ENCODE peak calls at places on chromosomes 13 and 19, in six cellular contexts. Z is SK-N-SH; B is CD4-positive, alpha-beta memory T cell; K is heart right ventricle; S is stomach; R is fibroblast of lung. Y is an unnamed sample. For H3K4me1, the result is how much of the 10 kb centered on the place peaks cover.

GRCh38 chr13:22848539-22849052 is 332.2 kb upstream of the SGCG start:
- DNase-seq in B (no peak), Z (peak), R (no peak), S (no peak), K (no peak), Y (no peak)

GRCh38 chr19:30391554-30392551 is 19.7 kb downstream of the ZNF536 start:
- DNase-seq in Z (no peak), K (no peak), R (peak), S (no peak), B (no peak), Y (no peak)

GRCh38 chr13:75073791-75074190 is 408.2 kb downstream of the TBC1D4 start:
- DNase-seq in R (no peak), B (no peak), S (no peak), Z (no peak), K (no peak), Y (no peak)

GRCh38 chr19:46913852-46914430 is 53.1 kb downstream of the ARHGAP35 start:
- DNase-seq in B (peak), K (no peak), Z (no peak), R (peak), S (no peak), Y (peak)

GRCh38 chr13:75415720-75416119 is 66.2 kb downstream of the TBC1D4 start:
- DNase-seq in S (no peak), Z (no peak), B (no peak), K (no peak), R (peak), Y (peak)

GRCh38 chr13:28355822-28356371 is 139.0 kb downstream of the FLT1 start:
- DNase-seq in K (no peak), Z (no peak), S (no peak), R (peak), B (no peak), Y (peak)

GRCh38 chr19:4780860-4781259 is 10.7 kb upstream of the FEM1A start:
- DNase-seq in R (no peak), Z (no peak), B (no peak), K (no peak), S (no peak), Y (no peak)

GRCh38 chr19:38061294-38061693 is 154.3 kb downstream of the SIPA1L3 start:
- DNase-seq in B (no peak), R (peak), Z (no peak), S (no peak), K (no peak), Y (peak)

GRCh38 chr19:33406521-33407139 is 33.1 kb downstream of the CEBPG start:
- DNase-seq in K (peak), B (peak), R (peak), S (peak), Z (peak), Y (peak)

GRCh38 chr19:39251081-39251480 is 2.4 kb upstream of the IFNL4 start:
- DNase-seq in K (no peak), S (no peak), Z (no peak), B (no peak), R (no peak), Y (no peak)

GRCh38 chr19:39257227-39257626 is 8.6 kb upstream of the IFNL4 start:
- DNase-seq in Z (no peak), B (no peak), K (no peak), R (no peak), S (no peak), Y (no peak)

GRCh38 chr19:39253374-39254149 is 4.9 kb upstream of the IFNL4 start:
- DNase-seq in Z (no peak), B (no peak), R (no peak), S (no peak), K (no peak), Y (peak)

GRCh38 chr19:39252458-39252857 is 3.8 kb upstream of the IFNL4 start:
- DNase-seq in K (no peak), B (no peak), S (no peak), R (no peak), Z (peak), Y (no peak)

GRCh38 chr19:39254539-39255345 is 6.1 kb upstream of the IFNL4 start:
- DNase-seq in K (no peak), R (no peak), Z (no peak), S (no peak), B (no peak), Y (peak)
- H3K4me1 ChIP-seq in K (under half), R (under half), Z (under half), S (under half), B (under half), Y (under half)

GRCh38 chr13:65584126-65584525 is 1646.0 kb downstream of the PCDH9 start:
- DNase-seq in R (no peak), S (no peak), B (no peak), Z (no peak), K (no peak), Y (no peak)
- H3K4me1 ChIP-seq in R (under half), S (under half), B (under half), Z (under half), K (under half), Y (under half)

GRCh38 chr13:41614671-41615519 is 157.5 kb downstream of the RGCC start:
- DNase-seq in B (no peak), R (peak), Z (no peak), K (no peak), S (no peak), Y (peak)

GRCh38 chr13:41613984-41614581 is 156.7 kb downstream of the RGCC start:
- DNase-seq in S (no peak), R (peak), B (no peak), Z (no peak), K (peak), Y (peak)

GRCh38 chr13:41613471-41613870 is 156.1 kb downstream of the RGCC start:
- DNase-seq in R (no peak), Z (no peak), B (no peak), S (no peak), K (no peak), Y (no peak)

GRCh38 chr13:41611385-41611784 is 154.0 kb downstream of the RGCC start:
- DNase-seq in R (no peak), S (no peak), Z (no peak), B (no peak), K (no peak), Y (no peak)

DNA sequence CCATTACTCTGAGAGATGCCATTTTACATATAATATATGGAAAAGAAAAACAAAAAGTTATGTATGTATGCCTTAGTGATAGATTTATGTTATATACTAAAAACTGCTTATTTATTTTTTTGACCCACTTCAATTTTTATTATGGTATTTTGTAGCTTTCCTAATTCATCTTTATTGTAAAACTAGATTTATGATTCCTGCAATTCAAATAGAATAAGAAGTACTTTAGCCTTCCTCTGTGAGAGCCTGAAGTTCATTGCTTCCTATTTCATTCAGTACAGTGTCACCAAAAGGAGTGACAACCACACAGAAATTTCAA is 158.1 kb downstream of the RGCC start:
- DNase-seq in B (no peak), S (no peak), K (no peak), Z (no peak), R (no peak), Y (no peak)
- H3K4me1 ChIP-seq in B (under half), S (under half), K (under half), Z (under half), R (under half), Y (under half)

GRCh38 chr19:45512881-45513483 is 5.7 kb downstream of the VASP start:
- DNase-seq in K (no peak), R (no peak), Z (no peak), B (no peak), S (no peak), Y (no peak)
- H3K4me1 ChIP-seq in K (half or more), R (under half), Z (under half), B (half or more), S (half or more), Y (under half)

GRCh38 chr13:99295488-99296252 is 11.5 kb downstream of the GPR183 start:
- DNase-seq in Z (no peak), B (no peak), K (no peak), S (no peak), R (no peak), Y (no peak)

GRCh38 chr13:99297330-99297729 is 9.9 kb downstream of the GPR183 start:
- DNase-seq in K (no peak), B (no peak), S (no peak), R (peak), Z (no peak), Y (no peak)

GRCh38 chr13:99299545-99300341 is 7.5 kb downstream of the GPR183 start:
- DNase-seq in R (no peak), Z (no peak), S (no peak), K (no peak), B (no peak), Y (no peak)

GRCh38 chr13:99296270-99296865 is 10.8 kb downstream of the GPR183 start:
- DNase-seq in S (no peak), R (peak), K (no peak), Z (no peak), B (peak), Y (no peak)

DNA sequence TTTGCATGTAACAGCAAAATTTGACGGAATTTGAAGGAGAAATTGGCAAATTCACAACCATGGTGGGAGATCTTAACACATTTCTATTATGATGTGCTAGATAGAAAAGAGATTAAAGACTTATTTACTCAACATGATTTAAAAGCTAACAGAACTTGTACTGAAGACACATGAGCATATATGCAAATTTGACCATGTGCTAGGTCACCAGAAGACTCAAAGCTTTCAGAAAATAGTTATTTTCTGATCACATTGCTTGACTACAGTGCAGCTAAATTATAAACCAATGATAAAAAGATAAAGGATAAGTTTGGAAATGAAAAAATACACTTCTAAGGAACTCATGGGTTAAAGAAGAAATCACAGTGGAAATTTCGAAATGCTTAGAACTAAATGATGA is 9.1 kb downstream of the GPR183 start:
- DNase-seq in S (no peak), R (no peak), K (no peak), Z (no peak), B (no peak), Y (no peak)
- H3K4me1 ChIP-seq in S (half or more), R (under half), K (under half), Z (under half), B (half or more), Y (under half)

DNA sequence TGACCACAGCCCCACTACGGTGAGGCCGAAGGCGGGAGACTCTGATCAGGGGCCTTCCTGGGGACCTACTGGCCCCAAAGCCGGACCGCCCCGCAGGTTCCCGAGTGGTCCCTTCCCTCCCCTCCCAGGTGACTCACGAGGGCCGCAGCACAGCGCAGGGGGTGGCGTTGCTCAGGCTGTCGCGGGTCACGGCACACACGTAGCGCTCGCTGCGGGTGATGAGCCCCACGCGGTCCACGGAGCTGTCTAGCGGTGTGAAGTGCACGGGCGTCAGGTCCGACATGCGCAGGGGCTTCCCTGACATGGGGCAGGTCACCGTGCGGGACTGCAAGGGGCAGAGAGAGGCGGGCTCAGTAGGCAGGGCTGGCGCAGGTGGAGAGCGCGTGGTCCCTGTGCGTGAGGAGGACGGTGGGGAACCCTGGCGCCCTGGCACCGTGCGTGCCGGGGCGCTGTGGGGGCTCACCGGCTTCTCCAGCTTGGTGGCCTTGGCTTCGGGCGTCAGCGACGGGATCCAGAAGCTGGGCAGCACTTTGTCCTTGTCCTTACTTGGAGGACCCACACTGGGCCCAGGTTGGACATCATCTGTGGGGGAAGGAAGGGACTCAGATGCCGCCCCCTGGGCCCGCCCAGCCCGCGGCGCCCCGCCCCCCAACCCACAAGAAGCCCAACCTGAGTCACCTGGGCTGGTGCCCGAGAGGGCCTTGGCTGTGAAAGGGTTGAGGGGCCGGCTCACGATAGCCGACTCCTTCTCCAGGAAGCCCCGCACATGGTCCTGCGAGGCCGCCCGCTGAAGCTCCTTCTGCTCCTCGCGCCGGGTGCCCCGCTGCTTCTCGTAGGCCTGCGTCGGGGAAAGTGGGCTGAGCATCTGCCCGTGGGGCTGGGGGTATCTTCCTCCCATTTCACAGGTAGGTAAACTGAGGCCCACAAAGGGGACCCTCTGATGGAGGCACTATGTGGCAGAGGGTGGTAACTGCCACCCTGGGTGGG is 23.7 kb downstream of the NOSIP start:
- DNase-seq in Z (no peak), K (no peak), R (peak), S (no peak), B (peak), Y (peak)
- H3K4me1 ChIP-seq in Z (under half), K (under half), R (under half), S (half or more), B (half or more), Y (under half)

GRCh38 chr19:35458821-35459391 is 10.8 kb downstream of the FFAR2 start:
- DNase-seq in R (no peak), Z (no peak), B (no peak), K (no peak), S (peak), Y (no peak)
- H3K4me1 ChIP-seq in R (under half), Z (under half), B (half or more), K (under half), S (half or more), Y (under half)

GRCh38 chr13:26324294-26324693 is 70.4 kb downstream of the CDK8 start:
- DNase-seq in Z (no peak), R (no peak), S (no peak), B (no peak), K (no peak), Y (no peak)
- H3K4me1 ChIP-seq in Z (under half), R (under half), S (under half), B (under half), K (under half), Y (under half)

GRCh38 chr19:7701654-7702457 is at the start of gene FCER2:
- DNase-seq in B (no peak), R (no peak), K (no peak), S (no peak), Z (no peak), Y (peak)
- H3K4me1 ChIP-seq in B (under half), R (under half), K (under half), S (under half), Z (under half), Y (under half)

Y was measured in osteoblast.